ENCODE peak calls at places on chromosomes 11 and 22, in nine cellular contexts. M is aorta; W is stimulated activated CD8-positive, alpha-beta memory T cell treated with anti-CD3 and anti-CD28 coated beads, Interleukin-7, amount 100 ng/mL, for 24 hours; J is GM20000; L is right atrium auricular region; U is NCI-H1436; B is type B pancreatic cell; Z is A172; D is psoas muscle. S is an unnamed sample.

GRCh38 chr22:45975266-45976161 is 1.4 kb downstream of the WNT7B start:
- DNase-seq in M (no peak), W (no peak), J (no peak), L (no peak), U (no peak), B (no peak), Z (no peak), D (no peak), S (no peak)

GRCh38 chr22:31952459-31952858 is 8.1 kb downstream of the YWHAH start:
- DNase-seq in M (no peak), W (no peak), J (no peak), L (no peak), U (no peak), B (no peak), Z (peak; percentile 75), D (no peak), S (no peak)

GRCh38 chr11:120208777-120209176 is 2.1 kb upstream of the OAF start:
- DNase-seq in M (no peak), W (no peak), J (no peak), L (peak; percentile 84), U (no peak), B (no peak), Z (peak; percentile 84), D (peak; percentile 70), S (peak; percentile 94)

GRCh38 chr11:112771847-112772246 is 189.4 kb upstream of the NCAM1 start:
- DNase-seq in M (no peak), W (no peak), J (no peak), L (no peak), U (no peak), B (no peak), Z (no peak), D (no peak), S (no peak)

GRCh38 chr11:74953448-74953847 is 4.4 kb downstream of the SPCS2 start:
- DNase-seq in M (no peak), W (no peak), J (peak; percentile 23), L (no peak), U (no peak), B (no peak), Z (no peak), D (no peak), S (no peak)

GRCh38 chr22:36165161-36165560 is 4.6 kb upstream of the APOL3 start:
- DNase-seq in M (no peak), W (no peak), J (no peak), L (no peak), U (no peak), B (no peak), Z (no peak), D (no peak), S (no peak)

GRCh38 chr22:45238431-45239377 is 2.0 kb downstream of the KIAA0930 start:
- DNase-seq in M (no peak), W (no peak), J (no peak), L (no peak), U (no peak), B (no peak), Z (no peak), D (no peak), S (no peak)

GRCh38 chr22:37803195-37803635 is 4.5 kb upstream of the GCAT start:
- DNase-seq in M (no peak), W (no peak), J (no peak), L (no peak), U (no peak), B (no peak), Z (no peak), D (no peak), S (no peak)

GRCh38 chr22:19119949-19120348 is 2.3 kb downstream of the DGCR2 start:
- DNase-seq in M (no peak), W (no peak), J (no peak), L (no peak), U (no peak), B (no peak), Z (no peak), D (no peak), S (no peak)

GRCh38 chr22:42078469-42079318 is 806 bp upstream of the SMDT1 start:
- DNase-seq in M (no peak), W (no peak), J (no peak), L (no peak), U (no peak), B (no peak), Z (no peak), D (no peak), S (no peak)

GRCh38 chr11:38547464-38547863 is 1949.4 kb upstream of the RAG2 start:
- DNase-seq in M (no peak), W (no peak), J (no peak), L (no peak), U (no peak), B (no peak), Z (peak; percentile 20), D (no peak), S (no peak)

GRCh38 chr11:36684840-36685800 is 87.1 kb upstream of the RAG2 start:
- DNase-seq in M (no peak), W (no peak), J (no peak), L (no peak), U (no peak), B (no peak), Z (no peak), D (no peak), S (no peak)

GRCh38 chr22:40189979-40190378 is 12.3 kb downstream of the TNRC6B start:
- DNase-seq in M (no peak), W (no peak), J (no peak), L (no peak), U (no peak), B (no peak), Z (no peak), D (no peak), S (no peak)

GRCh38 chr22:50436134-50436830 is 38.6 kb downstream of the SBF1 start:
- DNase-seq in M (no peak), W (no peak), J (no peak), L (no peak), U (no peak), B (no peak), Z (no peak), D (peak; percentile 12), S (no peak)

GRCh38 chr11:95877288-95877687 is 46.6 kb downstream of the MTMR2 start:
- DNase-seq in M (no peak), W (no peak), J (no peak), L (no peak), U (no peak), B (no peak), Z (peak; percentile 73), D (no peak), S (no peak)

GRCh38 chr11:77126861-77127673 is 979 bp upstream of the MYO7A start:
- DNase-seq in M (peak; percentile 68), W (peak; percentile 35), J (peak; percentile 81), L (no peak), U (peak; percentile 51), B (no peak), Z (no peak), D (peak; percentile 59), S (peak; percentile 79)

GRCh38 chr11:36258730-36259360 is 30.4 kb downstream of the COMMD9 start:
- DNase-seq in M (peak; percentile 70), W (no peak), J (peak; percentile 37), L (peak; percentile 62), U (peak; percentile 48), B (no peak), Z (peak; percentile 66), D (peak; percentile 49), S (peak; percentile 53)

GRCh38 chr11:122189259-122189658 is 73.2 kb upstream of the BLID start:
- DNase-seq in M (no peak), W (no peak), J (no peak), L (no peak), U (no peak), B (no peak), Z (peak; percentile 93), D (no peak), S (peak; percentile 58)

GRCh38 chr11:103601230-103601846 is 435.1 kb upstream of the DDI1 start:
- DNase-seq in M (no peak), W (no peak), J (peak; percentile 45), L (no peak), U (peak; percentile 26), B (no peak), Z (peak; percentile 57), D (no peak), S (peak; percentile 38)

GRCh38 chr22:39152511-39153219 is at the start of gene CBX7:
- DNase-seq in M (peak; percentile 97), W (peak; percentile 69), J (peak; percentile 100), L (peak; percentile 96), U (peak; percentile 88), B (peak; percentile 90), Z (peak; percentile 41), D (peak; percentile 96), S (peak; percentile 95)

GRCh38 chr11:74044538-74044937 is 35.7 kb upstream of the UCP3 start:
- DNase-seq in M (no peak), W (no peak), J (no peak), L (no peak), U (no peak), B (no peak), Z (no peak), D (no peak), S (no peak)

GRCh38 chr11:36057372-36058045 is 113.6 kb downstream of the LDLRAD3 start:
- DNase-seq in M (peak; percentile 70), W (no peak), J (no peak), L (peak; percentile 72), U (no peak), B (no peak), Z (no peak), D (peak; percentile 62), S (peak; percentile 56)

GRCh38 chr22:21980547-21980946 is 2.0 kb downstream of the TOP3B start:
- DNase-seq in M (no peak), W (no peak), J (no peak), L (no peak), U (no peak), B (no peak), Z (no peak), D (no peak), S (no peak)

GRCh38 chr11:76686261-76687079 is 15.9 kb upstream of the LRRC32 start:
- DNase-seq in M (no peak), W (no peak), J (no peak), L (no peak), U (no peak), B (no peak), Z (no peak), D (no peak), S (no peak)

GRCh38 chr22:46256358-46256958 is 6.4 kb upstream of the CDPF1 start:
- DNase-seq in M (no peak), W (no peak), J (no peak), L (no peak), U (no peak), B (no peak), Z (no peak), D (no peak), S (no peak)

GRCh38 chr11:44811841-44812448 is 85.2 kb downstream of the TSPAN18 start:
- DNase-seq in M (no peak), W (no peak), J (no peak), L (no peak), U (no peak), B (no peak), Z (no peak), D (no peak), S (no peak)

GRCh38 chr11:33178443-33179154 is 17.3 kb upstream of the CSTF3 start:
- DNase-seq in M (no peak), W (no peak), J (no peak), L (no peak), U (no peak), B (no peak), Z (no peak), D (no peak), S (no peak)

GRCh38 chr22:39184586-39185577 is 32.4 kb upstream of the CBX7 start:
- DNase-seq in M (no peak), W (no peak), J (no peak), L (no peak), U (no peak), B (no peak), Z (no peak), D (no peak), S (peak; percentile 56)

GRCh38 chr11:8773916-8774537 is 91.4 kb downstream of the RPL27A start:
- DNase-seq in M (no peak), W (no peak), J (peak; percentile 31), L (no peak), U (no peak), B (no peak), Z (no peak), D (no peak), S (no peak)

GRCh38 chr22:35322893-35323292 is 23.2 kb downstream of the TOM1 start:
- DNase-seq in M (no peak), W (no peak), J (no peak), L (no peak), U (no peak), B (no peak), Z (no peak), D (no peak), S (no peak)

GRCh38 chr11:47264119-47264915 is 5.6 kb upstream of the MADD start:
- DNase-seq in M (no peak), W (no peak), J (no peak), L (no peak), U (no peak), B (no peak), Z (no peak), D (no peak), S (no peak)

S was measured in adrenal gland.